ENCODE peak calls at places on chromosomes 13 and 19, in six cellular contexts. E, T, M, Y, S and G are unnamed samples.

GRCh38 chr13:112711528-112712265 is 21.9 kb downstream of the ATP11A start:
- DNase-seq in E (no peak), Y (no peak), M (peak), S (peak), T (peak), G (peak)

GRCh38 chr19:2550431-2551171 is 74.7 kb downstream of the GADD45B start:
- DNase-seq in M (no peak), E (no peak), Y (no peak), T (peak), S (peak), G (peak)

GRCh38 chr13:26213982-26214381 is 8.1 kb downstream of the RNF6 start:
- DNase-seq in T (no peak), E (no peak), M (no peak), S (no peak), Y (no peak), G (no peak)

GRCh38 chr13:113786262-113786841 is 27.3 kb downstream of the TMEM255B start:
- DNase-seq in S (no peak), M (peak), E (no peak), Y (no peak), T (no peak), G (no peak)

GRCh38 chr13:20441879-20442278 is 83.8 kb downstream of the CRYL1 start:
- DNase-seq in S (no peak), Y (no peak), T (no peak), E (no peak), M (peak), G (no peak)

GRCh38 chr13:113946409-113947181 is 27.3 kb downstream of the C13orf46 start:
- DNase-seq in M (no peak), E (no peak), T (no peak), S (no peak), Y (no peak), G (peak)

GRCh38 chr13:89382986-89383385 is 1711.8 kb downstream of the SLITRK5 start:
- DNase-seq in Y (no peak), E (no peak), M (no peak), S (no peak), T (no peak), G (no peak)

GRCh38 chr13:30730526-30730925 is 4.8 kb upstream of the ALOX5AP start:
- DNase-seq in M (no peak), E (no peak), T (no peak), Y (no peak), S (no peak), G (no peak)

GRCh38 chr19:46818812-46819211 is 30.4 kb upstream of the SLC1A5 start:
- DNase-seq in M (peak), E (no peak), Y (peak), S (no peak), T (no peak), G (no peak)

GRCh38 chr13:37729876-37730275 is 131.3 kb upstream of the POSTN start:
- DNase-seq in S (no peak), Y (no peak), T (no peak), E (no peak), M (no peak), G (no peak)

GRCh38 chr19:17681505-17682125 is 6.5 kb downstream of the UNC13A start:
- DNase-seq in S (peak), T (no peak), Y (peak), M (peak), E (peak), G (peak)

GRCh38 chr19:12794196-12794921 is 3.1 kb downstream of the JUNB start:
- DNase-seq in Y (no peak), S (no peak), T (no peak), E (no peak), M (peak), G (no peak)

GRCh38 chr13:113652404-113653263 is 5.4 kb downstream of the ATP4B start:
- DNase-seq in E (no peak), M (no peak), Y (no peak), T (no peak), S (no peak), G (no peak)

GRCh38 chr19:42193706-42194105 is 23.8 kb downstream of the DEDD2 start:
- DNase-seq in E (no peak), T (no peak), Y (no peak), S (no peak), M (no peak), G (no peak)

GRCh38 chr19:51798958-51799310 is 4.0 kb downstream of the FPR3 start:
- DNase-seq in M (no peak), T (peak), Y (no peak), S (no peak), E (no peak), G (peak)

GRCh38 chr13:35979378-35979911 is 151.7 kb downstream of the DCLK1 start:
- DNase-seq in Y (no peak), M (peak), S (peak), E (no peak), T (peak), G (peak)

GRCh38 chr19:2375341-2376121 is 15.5 kb downstream of the TMPRSS9 start:
- DNase-seq in T (no peak), S (no peak), M (no peak), E (no peak), Y (no peak), G (no peak)

GRCh38 chr19:28234637-28235036 is 978.3 kb downstream of the UQCRFS1 start:
- DNase-seq in E (no peak), S (peak), T (no peak), Y (no peak), M (no peak), G (peak)

GRCh38 chr13:114067381-114067885 is 65.0 kb downstream of the RASA3 start:
- DNase-seq in E (no peak), Y (peak), M (peak), S (no peak), T (no peak), G (no peak)

GRCh38 chr13:109700176-109700575 is 86.2 kb downstream of the IRS2 start:
- DNase-seq in S (peak), E (no peak), T (peak), Y (no peak), M (peak), G (peak)

GRCh38 chr13:43878897-43879322 is 630 bp downstream of the CCDC122 start:
- DNase-seq in T (peak), S (peak), E (no peak), M (peak), Y (peak), G (peak)